ENCODE peak calls at places on chromosome 20, in eight cellular contexts. One of them, this sample, is unnamed.

GRCh38 chr20:63116412-63117106 is 99.4 kb downstream of the YTHDF1 start:
- DNase-seq in activated T-helper 1 cell treated with Interleukin-2 at 50 U/mL for 16 hours: no peak
- DNase-seq in Caco-2: peak
- DNase-seq in erythroblast: peak
- DNase-seq in cardiac septum: no peak
- DNase-seq in brain microvascular endothelial cell: no peak
- DNase-seq in NT2/D1: peak
- DNase-seq in iris pigment epithelial cell: peak
- DNase-seq in this sample: peak

GRCh38 chr20:16620961-16621360 is 47.7 kb upstream of the KIF16B start:
- DNase-seq in cardiac septum: no peak
- DNase-seq in NT2/D1: no peak
- DNase-seq in iris pigment epithelial cell: no peak
- DNase-seq in Caco-2: peak
- DNase-seq in brain microvascular endothelial cell: no peak
- DNase-seq in activated T-helper 1 cell treated with Interleukin-2 at 50 U/mL for 16 hours: no peak
- DNase-seq in erythroblast: no peak
- DNase-seq in this sample: no peak

GRCh38 chr20:15411781-15412180 is 1074.4 kb upstream of the FLRT3 start:
- DNase-seq in brain microvascular endothelial cell: no peak
- DNase-seq in NT2/D1: no peak
- DNase-seq in activated T-helper 1 cell treated with Interleukin-2 at 50 U/mL for 16 hours: no peak
- DNase-seq in cardiac septum: no peak
- DNase-seq in iris pigment epithelial cell: no peak
- DNase-seq in Caco-2: no peak
- DNase-seq in erythroblast: no peak
- DNase-seq in this sample: no peak

GRCh38 chr20:44552568-44552949 is 29.8 kb upstream of the PKIG start:
- DNase-seq in NT2/D1: no peak
- DNase-seq in erythroblast: peak
- DNase-seq in cardiac septum: no peak
- DNase-seq in Caco-2: no peak
- DNase-seq in brain microvascular endothelial cell: no peak
- DNase-seq in activated T-helper 1 cell treated with Interleukin-2 at 50 U/mL for 16 hours: no peak
- DNase-seq in iris pigment epithelial cell: no peak
- DNase-seq in this sample: no peak

GRCh38 chr20:47256665-47257236 is 99.7 kb downstream of the ZMYND8 start:
- DNase-seq in cardiac septum: no peak
- DNase-seq in brain microvascular endothelial cell: peak
- DNase-seq in NT2/D1: no peak
- DNase-seq in erythroblast: no peak
- DNase-seq in iris pigment epithelial cell: peak
- DNase-seq in Caco-2: no peak
- DNase-seq in activated T-helper 1 cell treated with Interleukin-2 at 50 U/mL for 16 hours: no peak
- DNase-seq in this sample: peak

GRCh38 chr20:6866741-6867140 is 99.3 kb downstream of the BMP2 start:
- DNase-seq in activated T-helper 1 cell treated with Interleukin-2 at 50 U/mL for 16 hours: no peak
- DNase-seq in NT2/D1: no peak
- DNase-seq in erythroblast: no peak
- DNase-seq in cardiac septum: no peak
- DNase-seq in brain microvascular endothelial cell: no peak
- DNase-seq in iris pigment epithelial cell: peak
- DNase-seq in Caco-2: no peak
- DNase-seq in this sample: no peak

GRCh38 chr20:20027284-20027683 is 10.1 kb downstream of the NAA20 start:
- DNase-seq in erythroblast: no peak
- DNase-seq in iris pigment epithelial cell: no peak
- DNase-seq in activated T-helper 1 cell treated with Interleukin-2 at 50 U/mL for 16 hours: no peak
- DNase-seq in NT2/D1: no peak
- DNase-seq in cardiac septum: no peak
- DNase-seq in brain microvascular endothelial cell: no peak
- DNase-seq in Caco-2: no peak
- DNase-seq in this sample: no peak

GRCh38 chr20:8267009-8267408 is 134.9 kb downstream of the PLCB1 start:
- DNase-seq in cardiac septum: no peak
- DNase-seq in brain microvascular endothelial cell: no peak
- DNase-seq in Caco-2: no peak
- DNase-seq in erythroblast: no peak
- DNase-seq in activated T-helper 1 cell treated with Interleukin-2 at 50 U/mL for 16 hours: no peak
- DNase-seq in NT2/D1: no peak
- DNase-seq in iris pigment epithelial cell: no peak
- DNase-seq in this sample: no peak

GRCh38 chr20:14067631-14068030 is 72.3 kb downstream of the MACROD2 start:
- DNase-seq in cardiac septum: no peak
- DNase-seq in iris pigment epithelial cell: no peak
- DNase-seq in brain microvascular endothelial cell: no peak
- DNase-seq in activated T-helper 1 cell treated with Interleukin-2 at 50 U/mL for 16 hours: no peak
- DNase-seq in NT2/D1: no peak
- DNase-seq in erythroblast: no peak
- DNase-seq in Caco-2: no peak
- DNase-seq in this sample: no peak

GRCh38 chr20:61885759-61886715 is 179.6 kb downstream of the TAF4 start:
- DNase-seq in Caco-2: no peak
- DNase-seq in activated T-helper 1 cell treated with Interleukin-2 at 50 U/mL for 16 hours: no peak
- DNase-seq in NT2/D1: no peak
- DNase-seq in cardiac septum: no peak
- DNase-seq in brain microvascular endothelial cell: no peak
- DNase-seq in erythroblast: no peak
- DNase-seq in iris pigment epithelial cell: no peak
- DNase-seq in this sample: no peak

GRCh38 chr20:60255866-60256265 is 297.6 kb downstream of the CDH26 start:
- DNase-seq in cardiac septum: no peak
- DNase-seq in Caco-2: no peak
- DNase-seq in activated T-helper 1 cell treated with Interleukin-2 at 50 U/mL for 16 hours: no peak
- DNase-seq in brain microvascular endothelial cell: no peak
- DNase-seq in NT2/D1: no peak
- DNase-seq in erythroblast: no peak
- DNase-seq in iris pigment epithelial cell: no peak
- DNase-seq in this sample: peak

GRCh38 chr20:6104493-6105188 is 18.2 kb downstream of the FERMT1 start:
- DNase-seq in Caco-2: no peak
- DNase-seq in erythroblast: no peak
- DNase-seq in cardiac septum: no peak
- DNase-seq in brain microvascular endothelial cell: peak
- DNase-seq in NT2/D1: no peak
- DNase-seq in activated T-helper 1 cell treated with Interleukin-2 at 50 U/mL for 16 hours: no peak
- DNase-seq in iris pigment epithelial cell: peak
- DNase-seq in this sample: peak

GRCh38 chr20:62936996-62937352 is 973 bp upstream of the GID8 start:
- DNase-seq in iris pigment epithelial cell: peak
- DNase-seq in erythroblast: peak
- DNase-seq in NT2/D1: no peak
- DNase-seq in Caco-2: no peak
- DNase-seq in activated T-helper 1 cell treated with Interleukin-2 at 50 U/mL for 16 hours: no peak
- DNase-seq in brain microvascular endothelial cell: peak
- DNase-seq in cardiac septum: no peak
- DNase-seq in this sample: peak

GRCh38 chr20:61760321-61761112 is 305.2 kb downstream of the TAF4 start:
- DNase-seq in Caco-2: no peak
- DNase-seq in iris pigment epithelial cell: no peak
- DNase-seq in NT2/D1: no peak
- DNase-seq in cardiac septum: no peak
- DNase-seq in erythroblast: no peak
- DNase-seq in brain microvascular endothelial cell: no peak
- DNase-seq in activated T-helper 1 cell treated with Interleukin-2 at 50 U/mL for 16 hours: no peak
- DNase-seq in this sample: no peak

GRCh38 chr20:41139227-41140093 is 2.1 kb downstream of the PLCG1 start:
- DNase-seq in erythroblast: no peak
- DNase-seq in NT2/D1: no peak
- DNase-seq in cardiac septum: peak
- DNase-seq in brain microvascular endothelial cell: no peak
- DNase-seq in iris pigment epithelial cell: no peak
- DNase-seq in activated T-helper 1 cell treated with Interleukin-2 at 50 U/mL for 16 hours: no peak
- DNase-seq in Caco-2: no peak
- DNase-seq in this sample: no peak

GRCh38 chr20:56989516-56989915 is 276.9 kb downstream of the BMP7 start:
- DNase-seq in iris pigment epithelial cell: no peak
- DNase-seq in erythroblast: no peak
- DNase-seq in cardiac septum: no peak
- DNase-seq in Caco-2: no peak
- DNase-seq in brain microvascular endothelial cell: peak
- DNase-seq in NT2/D1: no peak
- DNase-seq in activated T-helper 1 cell treated with Interleukin-2 at 50 U/mL for 16 hours: no peak
- DNase-seq in this sample: no peak

GRCh38 chr20:2874456-2874855 is 1.2 kb downstream of the PTPRA start:
- DNase-seq in iris pigment epithelial cell: no peak
- DNase-seq in Caco-2: no peak
- DNase-seq in activated T-helper 1 cell treated with Interleukin-2 at 50 U/mL for 16 hours: no peak
- DNase-seq in brain microvascular endothelial cell: no peak
- DNase-seq in erythroblast: peak
- DNase-seq in cardiac septum: no peak
- DNase-seq in NT2/D1: no peak
- DNase-seq in this sample: peak

GRCh38 chr20:40978761-40979160 is 49.9 kb upstream of the TOP1 start:
- DNase-seq in NT2/D1: no peak
- DNase-seq in brain microvascular endothelial cell: no peak
- DNase-seq in erythroblast: no peak
- DNase-seq in cardiac septum: no peak
- DNase-seq in activated T-helper 1 cell treated with Interleukin-2 at 50 U/mL for 16 hours: no peak
- DNase-seq in iris pigment epithelial cell: no peak
- DNase-seq in Caco-2: no peak
- DNase-seq in this sample: no peak

GRCh38 chr20:6421321-6422030 is 298.6 kb upstream of the FERMT1 start:
- DNase-seq in NT2/D1: no peak
- DNase-seq in Caco-2: no peak
- DNase-seq in activated T-helper 1 cell treated with Interleukin-2 at 50 U/mL for 16 hours: no peak
- DNase-seq in iris pigment epithelial cell: no peak
- DNase-seq in brain microvascular endothelial cell: no peak
- DNase-seq in erythroblast: no peak
- DNase-seq in cardiac septum: no peak
- DNase-seq in this sample: no peak

GRCh38 chr20:18252597-18253451 is 35.5 kb upstream of the ZNF133 start:
- DNase-seq in iris pigment epithelial cell: no peak
- DNase-seq in brain microvascular endothelial cell: no peak
- DNase-seq in cardiac septum: no peak
- DNase-seq in erythroblast: no peak
- DNase-seq in NT2/D1: no peak
- DNase-seq in activated T-helper 1 cell treated with Interleukin-2 at 50 U/mL for 16 hours: no peak
- DNase-seq in Caco-2: no peak
- DNase-seq in this sample: no peak

GRCh38 chr20:7151666-7152065 is 384.2 kb downstream of the BMP2 start:
- DNase-seq in erythroblast: no peak
- DNase-seq in NT2/D1: no peak
- DNase-seq in brain microvascular endothelial cell: peak
- DNase-seq in iris pigment epithelial cell: peak
- DNase-seq in activated T-helper 1 cell treated with Interleukin-2 at 50 U/mL for 16 hours: no peak
- DNase-seq in Caco-2: peak
- DNase-seq in cardiac septum: no peak
- DNase-seq in this sample: no peak

GRCh38 chr20:329851-330232 is 4.5 kb downstream of the SOX12 start:
- DNase-seq in Caco-2: no peak
- DNase-seq in iris pigment epithelial cell: no peak
- DNase-seq in NT2/D1: no peak
- DNase-seq in brain microvascular endothelial cell: no peak
- DNase-seq in cardiac septum: no peak
- DNase-seq in activated T-helper 1 cell treated with Interleukin-2 at 50 U/mL for 16 hours: no peak
- DNase-seq in erythroblast: no peak
- DNase-seq in this sample: no peak

GRCh38 chr20:543369-544152 is at the start of gene CSNK2A1:
- DNase-seq in iris pigment epithelial cell: peak
- DNase-seq in NT2/D1: peak
- DNase-seq in activated T-helper 1 cell treated with Interleukin-2 at 50 U/mL for 16 hours: peak
- DNase-seq in cardiac septum: peak
- DNase-seq in brain microvascular endothelial cell: peak
- DNase-seq in erythroblast: peak
- DNase-seq in Caco-2: peak
- DNase-seq in this sample: peak

GRCh38 chr20:44589522-44589921 is 7.1 kb downstream of the PKIG start:
- DNase-seq in brain microvascular endothelial cell: no peak
- DNase-seq in Caco-2: no peak
- DNase-seq in activated T-helper 1 cell treated with Interleukin-2 at 50 U/mL for 16 hours: no peak
- DNase-seq in iris pigment epithelial cell: no peak
- DNase-seq in NT2/D1: no peak
- DNase-seq in cardiac septum: no peak
- DNase-seq in erythroblast: no peak
- DNase-seq in this sample: no peak

GRCh38 chr20:1524004-1524403 is 32.8 kb upstream of the SIRPB2 start:
- DNase-seq in cardiac septum: no peak
- DNase-seq in iris pigment epithelial cell: no peak
- DNase-seq in brain microvascular endothelial cell: no peak
- DNase-seq in Caco-2: no peak
- DNase-seq in NT2/D1: no peak
- DNase-seq in activated T-helper 1 cell treated with Interleukin-2 at 50 U/mL for 16 hours: no peak
- DNase-seq in erythroblast: no peak
- DNase-seq in this sample: no peak

GRCh38 chr20:36098364-36098763 is 56.2 kb upstream of the EPB41L1 start:
- DNase-seq in cardiac septum: no peak
- DNase-seq in iris pigment epithelial cell: peak
- DNase-seq in erythroblast: no peak
- DNase-seq in NT2/D1: no peak
- DNase-seq in Caco-2: no peak
- DNase-seq in brain microvascular endothelial cell: no peak
- DNase-seq in activated T-helper 1 cell treated with Interleukin-2 at 50 U/mL for 16 hours: no peak
- DNase-seq in this sample: peak

GRCh38 chr20:45354423-45355208 is 6.4 kb upstream of the SDC4 start:
- DNase-seq in Caco-2: no peak
- DNase-seq in brain microvascular endothelial cell: peak
- DNase-seq in cardiac septum: peak
- DNase-seq in NT2/D1: no peak
- DNase-seq in activated T-helper 1 cell treated with Interleukin-2 at 50 U/mL for 16 hours: no peak
- DNase-seq in erythroblast: no peak
- DNase-seq in iris pigment epithelial cell: peak
- DNase-seq in this sample: peak

GRCh38 chr20:50911030-50911429 is 20.2 kb downstream of the ADNP start:
- DNase-seq in iris pigment epithelial cell: peak
- DNase-seq in brain microvascular endothelial cell: no peak
- DNase-seq in erythroblast: no peak
- DNase-seq in cardiac septum: no peak
- DNase-seq in NT2/D1: no peak
- DNase-seq in activated T-helper 1 cell treated with Interleukin-2 at 50 U/mL for 16 hours: no peak
- DNase-seq in Caco-2: no peak
- DNase-seq in this sample: peak

GRCh38 chr20:41769650-41770049 is 151.5 kb upstream of the CHD6 start:
- DNase-seq in Caco-2: peak
- DNase-seq in iris pigment epithelial cell: no peak
- DNase-seq in cardiac septum: no peak
- DNase-seq in brain microvascular endothelial cell: no peak
- DNase-seq in erythroblast: no peak
- DNase-seq in NT2/D1: peak
- DNase-seq in activated T-helper 1 cell treated with Interleukin-2 at 50 U/mL for 16 hours: no peak
- DNase-seq in this sample: no peak

GRCh38 chr20:43922614-43923013 is 8.0 kb downstream of the TOX2 start:
- DNase-seq in brain microvascular endothelial cell: no peak
- DNase-seq in erythroblast: no peak
- DNase-seq in cardiac septum: no peak
- DNase-seq in Caco-2: no peak
- DNase-seq in iris pigment epithelial cell: no peak
- DNase-seq in activated T-helper 1 cell treated with Interleukin-2 at 50 U/mL for 16 hours: no peak
- DNase-seq in NT2/D1: no peak
- DNase-seq in this sample: no peak

GRCh38 chr20:35892871-35893270 is 61.4 kb downstream of the SCAND1 start:
- DNase-seq in activated T-helper 1 cell treated with Interleukin-2 at 50 U/mL for 16 hours: no peak
- DNase-seq in NT2/D1: no peak
- DNase-seq in erythroblast: no peak
- DNase-seq in Caco-2: no peak
- DNase-seq in iris pigment epithelial cell: no peak
- DNase-seq in brain microvascular endothelial cell: no peak
- DNase-seq in cardiac septum: no peak
- DNase-seq in this sample: no peak

GRCh38 chr20:53390780-53391179 is 202.9 kb downstream of the ZNF217 start:
- DNase-seq in iris pigment epithelial cell: no peak
- DNase-seq in erythroblast: no peak
- DNase-seq in NT2/D1: no peak
- DNase-seq in Caco-2: no peak
- DNase-seq in cardiac septum: no peak
- DNase-seq in brain microvascular endothelial cell: no peak
- DNase-seq in activated T-helper 1 cell treated with Interleukin-2 at 50 U/mL for 16 hours: no peak
- DNase-seq in this sample: no peak

GRCh38 chr20:24914388-24915241 is 34.5 kb upstream of the CST7 start:
- DNase-seq in activated T-helper 1 cell treated with Interleukin-2 at 50 U/mL for 16 hours: no peak
- DNase-seq in erythroblast: no peak
- DNase-seq in brain microvascular endothelial cell: no peak
- DNase-seq in iris pigment epithelial cell: no peak
- DNase-seq in cardiac septum: no peak
- DNase-seq in Caco-2: no peak
- DNase-seq in NT2/D1: no peak
- DNase-seq in this sample: no peak

GRCh38 chr20:33339515-33340058 is 56.6 kb downstream of the BPIFB1 start:
- DNase-seq in iris pigment epithelial cell: no peak
- DNase-seq in activated T-helper 1 cell treated with Interleukin-2 at 50 U/mL for 16 hours: no peak
- DNase-seq in brain microvascular endothelial cell: no peak
- DNase-seq in cardiac septum: no peak
- DNase-seq in Caco-2: no peak
- DNase-seq in erythroblast: peak
- DNase-seq in NT2/D1: no peak
- DNase-seq in this sample: no peak